ENCODE peak calls at places on chromosomes 1 and 21, in four cellular contexts. G is activated naive CD8-positive, alpha-beta T cell treated with anti-CD3 and anti-CD28 coated beads, Interleukin-2, amount 50 U/mL, for 24 hours; P is osteocyte; X is NAMALWA. D is an unnamed sample.

GRCh38 chr1:230057681-230058565 is 9.1 kb upstream of the GALNT2 start:
- DNase-seq in G (no peak), P (no peak), X (no peak), D (no peak)

GRCh38 chr21:32508558-32508957 is 76.8 kb downstream of the TCP10L start:
- DNase-seq in G (no peak), P (no peak), X (no peak), D (no peak)

GRCh38 chr1:234212764-234213406 is 160.4 kb upstream of the COA6 start:
- DNase-seq in G (peak), P (no peak), X (peak), D (no peak)

GRCh38 chr1:61284226-61284854 is 202.0 kb downstream of the NFIA start:
- DNase-seq in G (no peak), X (no peak), P (no peak), D (no peak)

GRCh38 chr1:17119076-17119743 is at the start of gene PADI2:
- DNase-seq in X (peak), G (peak), P (no peak), D (no peak)

GRCh38 chr1:57124768-57125446 is 159.1 kb upstream of the C8B start:
- DNase-seq in G (no peak), X (no peak), P (no peak), D (no peak)

GRCh38 chr1:25197982-25198681 is 34.2 kb downstream of the SYF2 start:
- DNase-seq in G (no peak), X (no peak), P (no peak), D (no peak)

GRCh38 chr1:231278100-231278790 is 37.2 kb downstream of the GNPAT start:
- DNase-seq in P (no peak), G (no peak), X (no peak), D (no peak)

GRCh38 chr21:38027901-38028300 is 111.6 kb upstream of the KCNJ6 start:
- DNase-seq in G (no peak), X (no peak), P (no peak), D (no peak)

GRCh38 chr1:165648919-165649572 is 18.0 kb downstream of the MGST3 start:
- DNase-seq in G (no peak), P (no peak), X (no peak), D (no peak)

GRCh38 chr1:17059391-17060128 is 5.7 kb upstream of the SDHB start:
- DNase-seq in X (peak), G (peak), P (no peak), D (no peak)

GRCh38 chr1:193413376-193413775 is 227.0 kb upstream of the B3GALT2 start:
- DNase-seq in X (no peak), P (no peak), G (no peak), D (no peak)